ENCODE peak calls at places on chromosomes 5 and 9, in four cellular contexts. O is HCT116, B is SK-N-SH, P is GM12878. L is an unnamed sample.
A peak's percentile ranks its signal among the peaks of the same experiment; 100 is the strongest.

GRCh38 chr5:79547982-79548381 is 34.0 kb upstream of the HOMER1 start:
- DNase-seq in O (no peak), B (no peak), P (no peak), L (no peak)

GRCh38 chr9:114153761-114154596 is 1.4 kb upstream of the COL27A1 start:
- DNase-seq in O (no peak), B (peak; percentile 68), P (no peak), L (peak; percentile 72)

GRCh38 chr5:55231476-55232193 is 1.8 kb downstream of the CCNO start:
- DNase-seq in O (no peak), B (peak; percentile 69), P (no peak), L (no peak)

GRCh38 chr5:104598285-104598684 is 1035.7 kb upstream of the NUDT12 start:
- DNase-seq in O (no peak), B (no peak), P (no peak), L (no peak)

GRCh38 chr9:117548556-117548955 is 133.7 kb upstream of the ASTN2 start:
- DNase-seq in O (no peak), B (no peak), P (no peak), L (no peak)

GRCh38 chr5:66324357-66324756 is 180.3 kb downstream of the SREK1 start:
- DNase-seq in O (no peak), B (no peak), P (no peak), L (no peak)

GRCh38 chr9:86714976-86715375 is 232.3 kb downstream of the GAS1 start:
- DNase-seq in O (no peak), B (no peak), P (no peak), L (no peak)

GRCh38 chr9:72997387-72997995 is 44.6 kb upstream of the ALDH1A1 start:
- DNase-seq in O (no peak), B (no peak), P (no peak), L (no peak)

GRCh38 chr5:32814620-32815019 is 103.5 kb downstream of the NPR3 start:
- DNase-seq in O (no peak), B (no peak), P (no peak), L (no peak)

GRCh38 chr9:135134253-135135028 is 47.0 kb downstream of the OLFM1 start:
- DNase-seq in O (no peak), B (peak; percentile 65), P (no peak), L (no peak)

GRCh38 chr5:160539431-160539830 is 117.8 kb downstream of the PTTG1 start:
- DNase-seq in O (no peak), B (no peak), P (no peak), L (no peak)

GRCh38 chr5:37552770-37553719 is 173.9 kb downstream of the WDR70 start:
- DNase-seq in O (no peak), B (no peak), P (no peak), L (no peak)

GRCh38 chr9:16487915-16488314 is 382.6 kb downstream of the BNC2 start:
- DNase-seq in O (no peak), B (no peak), P (no peak), L (no peak)

GRCh38 chr9:14315754-14316573 is 2.0 kb upstream of the NFIB start:
- DNase-seq in O (no peak), B (peak; percentile 58), P (no peak), L (peak; percentile 80)

GRCh38 chr5:71482132-71482531 is 26.7 kb downstream of the BDP1 start:
- DNase-seq in O (no peak), B (no peak), P (no peak), L (no peak)

GRCh38 chr9:89595646-89596045 is 9.2 kb upstream of the GADD45G start:
- DNase-seq in O (no peak), B (no peak), P (no peak), L (no peak)

GRCh38 chr9:16721972-16722371 is 148.5 kb downstream of the BNC2 start:
- DNase-seq in O (no peak), B (no peak), P (no peak), L (no peak)

GRCh38 chr5:87069974-87070608 is 197.6 kb upstream of the RASA1 start:
- DNase-seq in O (peak; percentile 21), B (no peak), P (peak; percentile 59), L (peak; percentile 65)

GRCh38 chr9:562330-562729 is 279.2 kb upstream of the DMRT1 start:
- DNase-seq in O (no peak), B (no peak), P (no peak), L (no peak)

GRCh38 chr9:77218612-77219011 is 41.3 kb downstream of the VPS13A start:
- DNase-seq in O (no peak), B (no peak), P (no peak), L (no peak)

GRCh38 chr9:121222524-121223171 is 21.0 kb upstream of the RAB14 start:
- DNase-seq in O (peak; percentile 54), B (peak; percentile 42), P (no peak), L (peak; percentile 77)

GRCh38 chr5:10520716-10521115 is 43.2 kb upstream of the ANKRD33B start:
- DNase-seq in O (no peak), B (no peak), P (no peak), L (no peak)

GRCh38 chr9:12680341-12680740 is 12.8 kb upstream of the TYRP1 start:
- DNase-seq in O (no peak), B (no peak), P (no peak), L (peak; percentile 59)

GRCh38 chr9:131899248-131899882 is 159.5 kb upstream of the RAPGEF1 start:
- DNase-seq in O (no peak), B (no peak), P (no peak), L (no peak)

GRCh38 chr9:112408285-112408684 is 28.4 kb downstream of the HSDL2 start:
- DNase-seq in O (no peak), B (no peak), P (no peak), L (no peak)

GRCh38 chr5:175687231-175687701 is 29.4 kb downstream of the HRH2 start:
- DNase-seq in O (no peak), B (no peak), P (no peak), L (no peak)

GRCh38 chr9:27847818-27848217 is 274.5 kb upstream of the C9orf72 start:
- DNase-seq in O (no peak), B (no peak), P (no peak), L (no peak)

GRCh38 chr9:69307446-69308216 is 17.4 kb upstream of the ENTREP1 start:
- DNase-seq in O (no peak), B (no peak), P (no peak), L (peak; percentile 33)
- TF ChIP-seq JUND in O (no peak), B (no peak), P (no peak), L (no peak)

DNA sequence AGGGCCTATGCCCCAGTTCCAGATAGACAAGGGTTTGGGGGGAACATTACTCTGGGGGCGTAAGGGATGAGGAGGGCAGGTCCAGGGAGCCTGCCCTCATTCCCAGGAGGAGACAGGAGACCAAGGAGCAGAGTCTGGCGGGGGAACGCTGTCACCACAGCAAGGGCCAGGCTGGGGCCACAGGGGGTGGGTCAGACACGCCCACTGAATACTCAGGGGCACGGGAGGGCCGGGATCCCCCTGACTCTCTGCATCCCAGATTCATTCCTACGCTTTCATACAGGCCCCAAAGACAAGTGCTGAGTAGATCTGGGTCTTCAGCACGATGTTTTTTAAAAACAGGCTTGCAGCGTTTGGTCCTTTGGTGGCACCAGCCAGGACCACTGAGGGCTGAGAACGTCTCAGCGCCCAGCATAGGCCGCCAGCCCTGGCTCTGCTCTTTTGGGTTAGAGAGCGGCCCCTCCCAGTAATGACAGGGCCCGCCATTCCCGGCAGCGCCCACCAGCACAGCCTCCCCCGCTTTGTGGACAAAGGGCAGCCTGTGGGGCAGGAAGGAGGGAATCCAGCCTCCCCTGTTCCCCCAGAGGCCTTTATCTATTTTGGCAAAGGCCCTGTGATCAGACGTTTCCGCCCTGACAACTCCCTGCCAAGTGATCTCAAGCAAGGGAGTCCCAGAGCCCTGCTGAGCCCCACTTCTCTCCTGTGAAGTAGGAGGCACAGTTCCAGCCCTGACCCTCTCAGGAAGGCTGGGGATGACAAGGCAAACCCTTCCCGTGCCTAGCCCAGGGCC is 24.9 kb downstream of the NEK6 start:
- DNase-seq in O (no peak), B (no peak), P (no peak), L (no peak)
- TF ChIP-seq JUND in O (no peak), B (no peak), P (no peak), L (no peak)

DNA sequence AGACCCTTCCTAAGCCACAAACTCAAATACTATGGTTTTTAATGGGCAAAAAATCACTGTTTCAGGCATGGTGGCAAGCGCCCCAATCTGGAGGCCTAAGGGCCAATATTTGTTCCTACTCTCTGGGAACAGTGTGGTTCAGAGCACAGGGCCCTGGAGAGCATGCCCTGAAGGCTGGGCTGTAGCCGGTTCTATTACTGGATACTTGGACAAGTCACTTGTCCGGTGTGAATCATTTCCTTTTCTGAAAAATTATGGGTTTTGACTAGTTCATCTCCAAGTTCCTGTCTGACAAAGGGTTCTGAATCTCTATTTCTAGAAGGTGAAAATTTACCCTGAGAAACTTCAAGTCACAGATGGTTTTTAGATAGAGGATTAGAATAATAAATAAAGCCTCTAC is 75.0 kb downstream of the OTULIN start:
- DNase-seq in O (no peak), B (no peak), P (no peak), L (no peak)
- TF ChIP-seq JUND in O (no peak), B (no peak), P (no peak), L (no peak)

DNA sequence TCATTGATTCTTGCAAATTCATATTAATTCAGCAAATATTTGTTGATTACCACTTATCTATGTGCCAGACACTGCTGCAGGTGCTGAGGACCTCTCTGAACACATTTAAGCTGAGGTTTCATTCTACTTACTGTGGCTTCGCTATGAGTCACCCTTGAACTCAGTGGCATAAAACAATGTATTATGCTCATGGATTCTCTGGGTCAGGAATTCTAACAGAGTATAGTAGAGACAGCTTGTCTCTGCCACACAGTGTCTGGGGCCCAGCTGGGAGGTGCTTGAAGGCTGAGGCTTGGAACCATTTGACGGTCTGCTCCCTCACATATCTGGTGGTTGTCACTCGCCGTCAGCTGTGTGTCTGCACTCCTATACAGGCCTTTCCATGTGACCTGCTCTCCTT is 124.3 kb upstream of the NR3C1 start:
- DNase-seq in O (no peak), B (no peak), P (no peak), L (no peak)
- TF ChIP-seq JUND in O (no peak), B (peak; percentile 33), P (no peak), L (no peak)

GRCh38 chr9:124365045-124365444 is 50.2 kb downstream of the PSMB7 start:
- DNase-seq in O (no peak), B (no peak), P (no peak), L (no peak)
- TF ChIP-seq JUND in O (no peak), B (no peak), P (no peak), L (no peak)

L was measured in T47D.